ENCODE peak calls at places on chromosomes 5 and 9, in ten cellular contexts. O is activated naive CD8-positive, alpha-beta T cell treated with anti-CD3 and anti-CD28 coated beads, Interleukin-2, amount 10 ng/mL, durations not matched to agents 7 days and 5 days; S is uterus; H is stimulated activated naive CD8-positive, alpha-beta T cell treated with anti-CD3 and anti-CD28 coated beads, Interleukin-15, amount 100 ng/mL, for 72 hours; M is foreskin fibroblast; G is AG09309; K is mucosa of descending colon; L is MV-4-11; A is mesenchymal stem cell; W is Daoy. B is an unnamed sample.
A peak's percentile ranks its signal among the peaks of the same experiment; 100 is the strongest.

GRCh38 chr5:175738595-175739133 is 80.8 kb downstream of the HRH2 start:
- DNase-seq in O (no peak), S (no peak), H (no peak), M (no peak), G (no peak), K (no peak), L (no peak), A (no peak), W (no peak), B (no peak)

GRCh38 chr5:1480217-1480616 is 35.0 kb upstream of the SLC6A3 start:
- DNase-seq in O (no peak), S (no peak), H (no peak), M (no peak), G (no peak), K (peak; percentile 45), L (peak; percentile 77), A (no peak), W (peak; percentile 20), B (no peak)

GRCh38 chr9:19940808-19941207 is 152.0 kb upstream of the SLC24A2 start:
- DNase-seq in O (no peak), S (no peak), H (no peak), M (no peak), G (no peak), K (no peak), L (no peak), A (peak; percentile 24), W (no peak), B (no peak)

GRCh38 chr9:91725651-91726050 is 224.4 kb downstream of the ROR2 start:
- DNase-seq in O (no peak), S (no peak), H (no peak), M (no peak), G (no peak), K (no peak), L (no peak), A (no peak), W (no peak), B (no peak)

GRCh38 chr5:30808996-30809395 is 384.5 kb upstream of the CDH6 start:
- DNase-seq in O (no peak), S (no peak), H (no peak), M (no peak), G (no peak), K (no peak), L (no peak), A (no peak), W (no peak), B (no peak)

GRCh38 chr5:154273028-154273617 is 82.6 kb downstream of the GALNT10 start:
- DNase-seq in O (no peak), S (peak; percentile 24), H (no peak), M (no peak), G (no peak), K (no peak), L (no peak), A (peak; percentile 55), W (peak; percentile 19), B (peak; percentile 56)

GRCh38 chr5:148697177-148697820 is 43.0 kb upstream of the HTR4 start:
- DNase-seq in O (no peak), S (peak; percentile 32), H (no peak), M (peak; percentile 58), G (peak; percentile 61), K (no peak), L (no peak), A (peak; percentile 36), W (peak; percentile 74), B (no peak)

GRCh38 chr9:137482094-137482781 is 23.1 kb upstream of the NSMF start:
- DNase-seq in O (no peak), S (peak; percentile 65), H (no peak), M (peak; percentile 56), G (peak; percentile 52), K (peak; percentile 24), L (peak; percentile 97), A (peak; percentile 94), W (peak; percentile 82), B (peak; percentile 68)

GRCh38 chr5:160169326-160169725 is 50.1 kb upstream of the PWWP2A start:
- DNase-seq in O (no peak), S (peak; percentile 27), H (no peak), M (peak; percentile 80), G (peak; percentile 84), K (no peak), L (peak; percentile 64), A (peak; percentile 92), W (peak; percentile 71), B (no peak)

GRCh38 chr5:220008-220407 is 1.9 kb downstream of the SDHA start:
- DNase-seq in O (no peak), S (no peak), H (no peak), M (no peak), G (no peak), K (no peak), L (no peak), A (peak; percentile 47), W (no peak), B (no peak)

GRCh38 chr5:172188893-172189692 is 1.1 kb upstream of the STK10 start:
- DNase-seq in O (no peak), S (peak; percentile 15), H (no peak), M (no peak), G (no peak), K (no peak), L (no peak), A (peak; percentile 67), W (no peak), B (no peak)

B was measured in ovary.